ENCODE peak calls at places on chromosomes 3 and 15, in ten cellular contexts. U is endodermal cell; Q is aorta; O is stimulated activated CD8-positive, alpha-beta memory T cell treated with anti-CD3 and anti-CD28 coated beads, Interleukin-4, amount 100 ng/mL, for 4 hours; L is mammary epithelial cell; E is NCI-H510A; D is effector CD4-positive, alpha-beta T cell; T is mucosa of descending colon; I is left colon; R is activated naive CD4-positive, alpha-beta T cell treated with Interleukin-2 at 50 U/mL for 16 hours. F is an unnamed sample.
A peak's percentile ranks its signal among the peaks of the same experiment; 100 is the strongest.

GRCh38 chr3:115836944-115837343 is 213.6 kb downstream of the GAP43 start:
- DNase-seq in U (no peak), Q (no peak), O (no peak), L (no peak), E (no peak), D (no peak), T (no peak), I (no peak), R (no peak), F (no peak)

GRCh38 chr3:127015282-127016042 is 32.5 kb downstream of the PLXNA1 start:
- DNase-seq in U (no peak), Q (no peak), O (no peak), L (no peak), E (no peak), D (no peak), T (no peak), I (no peak), R (no peak), F (no peak)

GRCh38 chr3:73380735-73381532 is 243.8 kb downstream of the PDZRN3 start:
- DNase-seq in U (no peak), Q (no peak), O (no peak), L (no peak), E (no peak), D (no peak), T (peak; percentile 10), I (no peak), R (no peak), F (no peak)

GRCh38 chr15:35507932-35508638 is 37.9 kb downstream of the DPH6 start:
- DNase-seq in U (no peak), Q (no peak), O (no peak), L (peak; percentile 26), E (no peak), D (no peak), T (no peak), I (no peak), R (no peak), F (no peak)

GRCh38 chr3:171813897-171814460 is 3.7 kb upstream of the PLD1 start:
- DNase-seq in U (no peak), Q (peak; percentile 62), O (no peak), L (peak; percentile 38), E (no peak), D (no peak), T (no peak), I (no peak), R (peak; percentile 32), F (no peak)

GRCh38 chr3:112013058-112013783 is 14.5 kb downstream of the TAGLN3 start:
- DNase-seq in U (peak; percentile 86), Q (peak; percentile 72), O (peak; percentile 21), L (peak; percentile 62), E (no peak), D (peak; percentile 27), T (peak; percentile 70), I (peak; percentile 51), R (peak; percentile 66), F (peak; percentile 45)

GRCh38 chr3:156670077-156670476 is 4.3 kb upstream of the TIPARP start:
- DNase-seq in U (no peak), Q (no peak), O (no peak), L (no peak), E (no peak), D (no peak), T (no peak), I (no peak), R (no peak), F (no peak)

GRCh38 chr3:23620616-23621015 is 185.1 kb upstream of the UBE2E1 start:
- DNase-seq in U (peak; percentile 36), Q (no peak), O (no peak), L (peak; percentile 84), E (no peak), D (no peak), T (no peak), I (no peak), R (no peak), F (no peak)

GRCh38 chr3:52649461-52650210 is 36.1 kb downstream of the PBRM1 start:
- DNase-seq in U (no peak), Q (no peak), O (no peak), L (no peak), E (no peak), D (no peak), T (no peak), I (no peak), R (no peak), F (no peak)

GRCh38 chr3:164018500-164018899 is 1059.8 kb downstream of the SI start:
- DNase-seq in U (peak; percentile 45), Q (no peak), O (no peak), L (no peak), E (no peak), D (no peak), T (no peak), I (no peak), R (no peak), F (no peak)